ENCODE peak calls at places on chromosomes 13 and 19, in nine cellular contexts. C, H, D, W, F, B, X, A and G are unnamed samples.

GRCh38 chr19:16232568-16232967 is 34.9 kb downstream of the AP1M1 start:
- DNase-seq in C (peak), H (no peak), D (no peak), W (no peak), F (no peak), B (no peak), X (no peak), A (no peak), G (no peak)

GRCh38 chr13:110426745-110427144 is 119.7 kb downstream of the COL4A2 start:
- DNase-seq in C (no peak), H (no peak), D (no peak), W (no peak), F (no peak), B (no peak), X (no peak), A (no peak), G (no peak)

GRCh38 chr19:4065430-4066175 is 1.1 kb downstream of the ZBTB7A start:
- DNase-seq in C (peak), H (peak), D (peak), W (peak), F (peak), B (peak), X (peak), A (peak), G (peak)

GRCh38 chr13:113116206-113116800 is 6.3 kb upstream of the F10 start:
- DNase-seq in C (peak), H (peak), D (no peak), W (no peak), F (no peak), B (no peak), X (no peak), A (no peak), G (no peak)

GRCh38 chr19:32311371-32311770 is 34.0 kb upstream of the ZNF507 start:
- DNase-seq in C (no peak), H (no peak), D (no peak), W (no peak), F (no peak), B (no peak), X (no peak), A (no peak), G (no peak)

GRCh38 chr13:47949799-47950198 is 51.3 kb downstream of the SUCLA2 start:
- DNase-seq in C (no peak), H (no peak), D (no peak), W (no peak), F (no peak), B (no peak), X (no peak), A (no peak), G (no peak)

GRCh38 chr19:1252818-1253513 is 4.6 kb downstream of the MIDN start:
- DNase-seq in C (peak), H (peak), D (peak), W (no peak), F (peak), B (peak), X (no peak), A (peak), G (no peak)

GRCh38 chr19:16338470-16339360 is 14.1 kb downstream of the KLF2 start:
- DNase-seq in C (no peak), H (no peak), D (no peak), W (no peak), F (peak), B (no peak), X (peak), A (peak), G (peak)

GRCh38 chr19:29624489-29625210 is 18.6 kb downstream of the POP4 start:
- DNase-seq in C (no peak), H (no peak), D (no peak), W (no peak), F (no peak), B (no peak), X (no peak), A (no peak), G (no peak)

GRCh38 chr19:23440207-23440606 is 44.9 kb upstream of the ZNF91 start:
- DNase-seq in C (peak), H (no peak), D (no peak), W (no peak), F (no peak), B (peak), X (no peak), A (no peak), G (no peak)

GRCh38 chr13:40974460-40975407 is 44.4 kb downstream of the ELF1 start:
- DNase-seq in C (no peak), H (no peak), D (no peak), W (no peak), F (peak), B (peak), X (no peak), A (no peak), G (no peak)

GRCh38 chr13:39322836-39323585 is 280.0 kb downstream of the LHFPL6 start:
- DNase-seq in C (no peak), H (no peak), D (no peak), W (no peak), F (no peak), B (no peak), X (no peak), A (no peak), G (no peak)

GRCh38 chr19:2416321-2417097 is 10.9 kb downstream of the TIMM13 start:
- DNase-seq in C (peak), H (no peak), D (no peak), W (no peak), F (no peak), B (no peak), X (no peak), A (no peak), G (no peak)

GRCh38 chr13:20219585-20219984 is 12.5 kb downstream of the GJB6 start:
- DNase-seq in C (no peak), H (no peak), D (no peak), W (no peak), F (no peak), B (no peak), X (peak), A (no peak), G (no peak)

GRCh38 chr19:36049080-36049698 is 4.9 kb downstream of the THAP8 start:
- DNase-seq in C (no peak), H (no peak), D (no peak), W (no peak), F (no peak), B (no peak), X (no peak), A (no peak), G (no peak)

GRCh38 chr19:35745328-35746086 is at the start of the genes PSENEN and U2AF1L4:
- DNase-seq in C (peak), H (peak), D (peak), W (peak), F (peak), B (peak), X (peak), A (peak), G (peak)

GRCh38 chr19:43470288-43470687 is 4.9 kb upstream of the LYPD3 start:
- DNase-seq in C (peak), H (no peak), D (no peak), W (no peak), F (no peak), B (no peak), X (no peak), A (no peak), G (no peak)

GRCh38 chr19:39592381-39592780 is 9.9 kb upstream of the LGALS13 start:
- DNase-seq in C (no peak), H (no peak), D (no peak), W (no peak), F (no peak), B (no peak), X (no peak), A (no peak), G (no peak)

GRCh38 chr13:98706446-98707110 is 45.9 kb downstream of the SLC15A1 start:
- DNase-seq in C (no peak), H (no peak), D (no peak), W (no peak), F (no peak), B (no peak), X (no peak), A (no peak), G (no peak)

GRCh38 chr19:23787106-23787505 is 28.4 kb upstream of the ZNF681 start:
- DNase-seq in C (no peak), H (no peak), D (no peak), W (no peak), F (peak), B (no peak), X (no peak), A (no peak), G (no peak)

GRCh38 chr13:49554387-49554786 is 31.0 kb downstream of the RCBTB1 start:
- DNase-seq in C (no peak), H (no peak), D (no peak), W (no peak), F (no peak), B (no peak), X (no peak), A (no peak), G (no peak)

GRCh38 chr13:74977498-74977897 is 504.5 kb downstream of the TBC1D4 start:
- DNase-seq in C (no peak), H (no peak), D (no peak), W (no peak), F (no peak), B (no peak), X (no peak), A (no peak), G (no peak)

GRCh38 chr13:97280478-97280877 is 58.3 kb downstream of the MBNL2 start:
- DNase-seq in C (peak), H (no peak), D (no peak), W (no peak), F (no peak), B (no peak), X (no peak), A (no peak), G (no peak)

GRCh38 chr13:37715606-37716015 is 117.0 kb upstream of the POSTN start:
- DNase-seq in C (no peak), H (no peak), D (no peak), W (no peak), F (no peak), B (no peak), X (no peak), A (no peak), G (no peak)

GRCh38 chr13:45396548-45397095 is 21.6 kb downstream of the SLC25A30 start:
- DNase-seq in C (no peak), H (peak), D (no peak), W (no peak), F (no peak), B (no peak), X (no peak), A (no peak), G (no peak)

DNA sequence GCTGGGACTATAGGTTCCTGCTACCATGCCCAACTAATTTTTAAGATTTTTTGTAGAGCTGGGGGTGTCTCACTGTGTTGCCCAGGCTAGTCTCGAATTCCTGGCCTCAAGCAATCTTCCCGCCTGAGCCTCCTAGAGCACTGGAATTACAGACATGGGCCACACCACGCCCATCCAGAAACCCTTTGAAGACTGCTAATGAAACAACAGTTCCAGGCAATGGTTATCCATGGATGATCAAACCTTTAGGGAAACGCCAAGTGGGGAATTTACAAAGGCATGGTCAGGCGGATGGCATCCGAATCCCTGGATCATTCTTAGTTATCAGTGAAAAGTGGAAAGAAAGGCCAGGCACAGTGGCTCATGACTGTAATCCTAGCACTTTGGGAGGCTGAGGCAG is 16.9 kb upstream of the DNMT1 start:
- DNase-seq in C (no peak), H (no peak), D (no peak), W (no peak), F (no peak), B (no peak), X (no peak), A (no peak), G (no peak)
- TF ChIP-seq POLR2AphosphoS5 in C (no peak), H (no peak), D (no peak), W (no peak), F (no peak), B (no peak), X (no peak), A (no peak), G (no peak)

GRCh38 chr13:36346222-36347083 is at the start of gene SPART:
- DNase-seq in C (peak), H (peak), D (peak), W (peak), F (peak), B (peak), X (peak), A (peak), G (peak)
- TF ChIP-seq POLR2AphosphoS5 in C (no peak), H (peak), D (peak), W (no peak), F (peak), B (peak), X (no peak), A (peak), G (no peak)

GRCh38 chr19:34555447-34555846 is 73.9 kb downstream of the WTIP start:
- DNase-seq in C (no peak), H (no peak), D (no peak), W (no peak), F (no peak), B (peak), X (no peak), A (no peak), G (no peak)

DNA sequence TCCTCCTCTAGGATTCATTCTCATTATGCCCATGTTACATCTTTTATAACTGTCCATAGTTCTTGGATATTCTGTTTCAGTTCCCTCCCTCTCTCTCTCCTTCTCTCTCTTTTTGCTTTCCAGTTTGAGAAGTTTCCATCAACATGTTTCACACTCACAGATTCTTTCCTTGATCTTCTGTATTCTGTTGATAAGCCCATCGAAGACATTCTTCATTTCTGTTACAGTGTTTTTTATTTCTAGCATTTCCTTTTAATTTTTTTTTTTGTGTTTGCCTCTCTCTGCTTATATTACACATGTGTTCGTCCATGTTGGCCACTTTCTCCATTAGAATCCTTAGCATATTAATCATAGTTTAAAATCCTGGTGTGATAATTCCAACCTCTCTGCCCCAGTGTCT is 68.3 kb downstream of the WTIP start:
- DNase-seq in C (no peak), H (no peak), D (no peak), W (no peak), F (no peak), B (no peak), X (no peak), A (no peak), G (no peak)
- TF ChIP-seq POLR2AphosphoS5 in C (no peak), H (no peak), D (no peak), W (no peak), F (no peak), B (no peak), X (no peak), A (no peak), G (no peak)

GRCh38 chr19:38405276-38405675 is 2.4 kb downstream of the FAM98C start:
- DNase-seq in C (no peak), H (no peak), D (no peak), W (no peak), F (no peak), B (no peak), X (no peak), A (no peak), G (no peak)

GRCh38 chr19:38404858-38405257 is 2.0 kb downstream of the FAM98C start:
- DNase-seq in C (no peak), H (no peak), D (no peak), W (no peak), F (no peak), B (no peak), X (no peak), A (no peak), G (no peak)

GRCh38 chr19:38402623-38402966 is 298 bp upstream of the FAM98C start:
- DNase-seq in C (no peak), H (no peak), D (no peak), W (no peak), F (no peak), B (no peak), X (no peak), A (no peak), G (no peak)

GRCh38 chr19:38401148-38401547 is 1.7 kb upstream of the FAM98C start:
- DNase-seq in C (no peak), H (no peak), D (no peak), W (no peak), F (no peak), B (no peak), X (no peak), A (no peak), G (no peak)

GRCh38 chr19:38402967-38403674 is at the start of gene FAM98C:
- DNase-seq in C (peak), H (peak), D (peak), W (peak), F (peak), B (peak), X (peak), A (peak), G (peak)
- TF ChIP-seq POLR2AphosphoS5 in C (peak), H (peak), D (peak), W (peak), F (peak), B (peak), X (no peak), A (peak), G (no peak)